ENCODE peak calls at places on chromosomes 7 and 10, in nine cellular contexts. N is kidney, Z is sigmoid colon, H is heart left ventricle, U is body of pancreas, M is fibroblast of the aortic adventitia, W is upper lobe of left lung, V is choroid plexus epithelial cell, Q is PC-3. L is an unnamed sample.

GRCh38 chr10:119421887-119422684 is 120.4 kb downstream of the RGS10 start:
- DNase-seq in H (peak; percentile 50), W (no peak), V (no peak), N (no peak), Q (no peak), M (peak; percentile 74), Z (no peak), U (no peak), L (no peak)

GRCh38 chr7:2066251-2066919 is 166.4 kb downstream of the MAD1L1 start:
- DNase-seq in M (no peak), U (no peak), Q (no peak), W (no peak), V (no peak), H (no peak), Z (no peak), N (no peak), L (no peak)

GRCh38 chr10:100670828-100671479 is 74.4 kb upstream of the PAX2 start:
- DNase-seq in V (peak; percentile 3), Z (no peak), H (no peak), N (no peak), M (no peak), W (peak; percentile 93), Q (peak; percentile 41), U (peak; percentile 29), L (peak; percentile 77)

GRCh38 chr10:5012595-5012994 is 8.9 kb upstream of the AKR1C2 start:
- DNase-seq in N (no peak), W (no peak), U (no peak), H (no peak), Q (no peak), M (no peak), Z (no peak), V (no peak), L (no peak)

GRCh38 chr10:93150289-93150688 is 76.6 kb downstream of the CYP26A1 start:
- DNase-seq in H (no peak), M (no peak), W (no peak), Z (no peak), V (no peak), N (no peak), Q (peak; percentile 72), U (no peak), L (no peak)

GRCh38 chr7:17487343-17487742 is 188.9 kb downstream of the AHR start:
- DNase-seq in M (no peak), N (no peak), Q (no peak), W (no peak), Z (no peak), V (no peak), H (no peak), U (no peak), L (no peak)

GRCh38 chr7:25456467-25457171 is 228.3 kb upstream of the NPVF start:
- DNase-seq in W (no peak), Z (peak; percentile 68), U (peak; percentile 39), H (no peak), Q (no peak), M (no peak), V (no peak), N (no peak), L (no peak)

GRCh38 chr7:31084226-31084625 is 32.1 kb downstream of the ADCYAP1R1 start:
- DNase-seq in W (no peak), U (no peak), Z (peak; percentile 49), V (no peak), N (peak; percentile 0), H (peak; percentile 11), Q (no peak), M (no peak), L (no peak)

GRCh38 chr7:129664029-129665012 is 52.8 kb downstream of the NRF1 start:
- DNase-seq in M (peak; percentile 82), Q (peak; percentile 68), Z (no peak), V (peak; percentile 89), H (no peak), W (no peak), U (no peak), N (no peak), L (no peak)

GRCh38 chr7:14125998-14126397 is 136.5 kb upstream of the ETV1 start:
- DNase-seq in Q (no peak), M (no peak), U (no peak), N (no peak), W (no peak), H (no peak), V (peak; percentile 34), Z (no peak), L (no peak)
- TF ChIP-seq CTCF in Q (no peak), M (no peak), U (no peak), N (no peak), W (no peak), H (no peak), V (peak; percentile 5), Z (no peak), L (no peak)

DNA sequence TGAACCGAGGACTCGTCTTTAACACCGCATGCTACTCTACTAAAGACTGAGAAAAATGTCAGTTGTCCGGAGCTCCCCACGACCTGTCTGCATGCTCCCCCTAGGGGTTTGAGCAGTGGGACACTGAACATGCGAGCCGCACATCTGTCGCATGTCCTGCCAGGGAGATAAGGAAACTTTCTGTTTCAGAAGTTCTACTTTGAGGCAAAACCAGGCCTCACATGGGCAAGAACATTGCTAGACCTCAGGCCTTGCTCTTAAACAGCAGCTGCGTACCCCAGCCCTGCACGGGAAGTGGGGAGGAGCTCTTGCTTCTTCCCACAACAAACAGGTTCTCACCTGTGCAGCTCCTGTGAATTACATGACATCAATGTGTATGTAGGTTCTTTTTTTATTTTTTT is 30.3 kb upstream of the HERPUD2 start:
- DNase-seq in W (no peak), H (peak; percentile 62), U (no peak), Q (no peak), V (no peak), M (no peak), Z (no peak), N (peak; percentile 72), L (no peak)
- TF ChIP-seq CTCF in W (no peak), H (no peak), U (no peak), Q (no peak), V (no peak), M (no peak), Z (no peak), N (no peak), L (no peak)

GRCh38 chr7:108572487-108572886 is 2.8 kb downstream of the DNAJB9 start:
- DNase-seq in M (no peak), N (no peak), H (no peak), W (no peak), V (no peak), U (no peak), Z (no peak), Q (no peak), L (no peak)

GRCh38 chr7:108568801-108569380 is 615 bp downstream of the THAP5 start:
- DNase-seq in W (no peak), V (no peak), N (no peak), Q (no peak), U (no peak), M (peak; percentile 6), H (no peak), Z (no peak), L (no peak)

GRCh38 chr7:108570146-108570755 is 577 bp downstream of the DNAJB9 start:
- DNase-seq in N (peak; percentile 80), Z (peak; percentile 68), M (peak; percentile 50), Q (peak; percentile 46), U (peak; percentile 71), W (peak; percentile 88), H (no peak), V (peak; percentile 69), L (peak; percentile 34)

GRCh38 chr7:108565987-108566386 is 3.5 kb downstream of the THAP5 start:
- DNase-seq in V (no peak), N (no peak), Q (no peak), U (no peak), W (no peak), H (no peak), Z (no peak), M (no peak), L (no peak)

GRCh38 chr7:108569381-108570145 is at the start of the genes DNAJB9 and THAP5:
- DNase-seq in H (peak; percentile 100), Z (peak; percentile 100), U (peak; percentile 99), V (peak; percentile 100), M (peak; percentile 99), N (peak; percentile 100), Q (peak; percentile 98), W (peak; percentile 96), L (peak; percentile 98)
- TF ChIP-seq CTCF in H (peak; percentile 15), Z (no peak), U (peak; percentile 33), V (no peak), M (no peak), N (no peak), Q (no peak), W (no peak), L (no peak)

GRCh38 chr7:104106106-104106505 is 101.7 kb downstream of the ORC5 start:
- DNase-seq in N (no peak), U (no peak), W (no peak), Q (peak; percentile 15), V (peak; percentile 62), Z (no peak), M (peak; percentile 46), H (no peak), L (no peak)
- TF ChIP-seq CTCF in N (no peak), U (no peak), W (no peak), Q (peak; percentile 37), V (peak; percentile 47), Z (no peak), M (peak; percentile 25), H (no peak), L (no peak)

DNA sequence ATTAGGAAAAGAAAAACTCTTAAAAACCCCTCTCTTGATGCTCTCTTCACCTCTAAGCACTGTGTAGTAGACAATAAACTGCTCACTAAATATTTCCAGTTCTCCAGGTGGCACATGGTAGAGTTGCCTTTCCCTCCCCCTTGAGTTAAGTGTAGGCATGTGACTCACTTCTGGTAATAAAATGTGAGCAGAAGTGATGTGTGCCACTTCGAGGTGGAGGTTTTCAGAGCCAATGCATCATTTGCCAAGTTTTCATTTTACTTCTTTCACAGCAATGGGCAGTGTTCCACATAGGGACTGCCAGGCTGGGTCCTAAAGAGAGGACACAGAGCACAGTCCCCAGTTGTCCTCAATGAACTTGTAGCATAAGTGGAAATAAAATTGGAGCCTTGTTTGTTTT is 131.6 kb upstream of the NPY start:
- DNase-seq in N (no peak), Z (no peak), Q (peak; percentile 59), H (no peak), M (no peak), W (no peak), U (no peak), V (no peak), L (no peak)
- TF ChIP-seq CTCF in N (no peak), Z (no peak), Q (no peak), H (no peak), M (no peak), W (no peak), U (no peak), V (no peak), L (no peak)

L was measured in endothelial cell.